ENCODE peak calls at places on chromosome 12, in five cellular contexts. H is substantia nigra, I is breast epithelium, Y is KBM-7, N is astrocyte of the cerebellum. Q is an unnamed sample.

GRCh38 chr12:12983420-12984035 is 16.5 kb downstream of the HEBP1 start:
- DNase-seq in H (no peak), Y (peak), I (no peak), N (peak), Q (peak)

GRCh38 chr12:93970892-93971688 is 177.3 kb upstream of the PLXNC1 start:
- DNase-seq in Y (no peak), N (no peak), H (no peak), I (no peak), Q (no peak)

GRCh38 chr12:90729741-90730140 is 225.2 kb downstream of the CCER1 start:
- DNase-seq in H (no peak), N (no peak), I (no peak), Y (no peak), Q (no peak)

GRCh38 chr12:131832393-131833231 is 4.4 kb downstream of the MMP17 start:
- DNase-seq in N (no peak), H (no peak), I (peak), Y (no peak), Q (no peak)

GRCh38 chr12:122836027-122836921 is 1.0 kb downstream of the HIP1R start:
- DNase-seq in H (peak), Y (peak), N (no peak), I (no peak), Q (peak)

GRCh38 chr12:25001311-25001710 is 52.4 kb upstream of the BCAT1 start:
- DNase-seq in N (no peak), H (no peak), Y (no peak), I (no peak), Q (no peak)

GRCh38 chr12:3662516-3662915 is 90.4 kb downstream of the CRACR2A start:
- DNase-seq in Y (no peak), H (no peak), N (no peak), I (no peak), Q (peak)

GRCh38 chr12:131101703-131102492 is 148.2 kb downstream of the ADGRD1 start:
- DNase-seq in N (no peak), Y (no peak), H (no peak), I (peak), Q (peak)

GRCh38 chr12:62711626-62712305 is 223.2 kb downstream of the PPM1H start:
- DNase-seq in Y (no peak), I (no peak), N (peak), H (no peak), Q (no peak)

GRCh38 chr12:111546758-111547383 is 52.2 kb downstream of the ATXN2 start:
- DNase-seq in N (no peak), H (no peak), I (no peak), Y (no peak), Q (no peak)

GRCh38 chr12:3150308-3150670 is 73.1 kb downstream of the TSPAN9 start:
- DNase-seq in H (no peak), N (no peak), I (no peak), Y (no peak), Q (no peak)

GRCh38 chr12:69466867-69467266 is 3.3 kb upstream of the FRS2 start:
- DNase-seq in I (no peak), Y (no peak), N (no peak), H (no peak), Q (no peak)

GRCh38 chr12:93563807-93564538 is 8.5 kb upstream of the SOCS2 start:
- DNase-seq in N (no peak), H (no peak), I (peak), Y (no peak), Q (peak)

GRCh38 chr12:82470906-82471512 is 112.7 kb downstream of the METTL25 start:
- DNase-seq in Y (no peak), N (no peak), I (no peak), H (no peak), Q (no peak)

GRCh38 chr12:1246637-1247036 is 255.6 kb downstream of the ERC1 start:
- DNase-seq in I (no peak), H (no peak), N (no peak), Y (no peak), Q (no peak)

GRCh38 chr12:48157889-48158370 is 615 bp upstream of the ASB8 start:
- DNase-seq in H (no peak), N (no peak), I (no peak), Y (no peak), Q (peak)

GRCh38 chr12:105270671-105271255 is 34.8 kb upstream of the APPL2 start:
- DNase-seq in N (no peak), H (no peak), I (no peak), Y (no peak), Q (no peak)

GRCh38 chr12:124742111-124742510 is 121.6 kb downstream of the SCARB1 start:
- DNase-seq in H (no peak), I (peak), N (no peak), Y (no peak), Q (no peak)

GRCh38 chr12:4106617-4107016 is 166.9 kb upstream of the CCND2 start:
- DNase-seq in I (no peak), N (no peak), H (no peak), Y (no peak), Q (no peak)

GRCh38 chr12:106900554-106900953 is 55.2 kb upstream of the TMEM263 start:
- DNase-seq in I (no peak), Y (no peak), N (no peak), H (no peak), Q (no peak)

GRCh38 chr12:127991408-127991940 is 275.5 kb upstream of the TMEM132C start:
- DNase-seq in N (no peak), I (no peak), Y (no peak), H (no peak), Q (no peak)

GRCh38 chr12:80332827-80333226 is 111.2 kb upstream of the PTPRQ start:
- DNase-seq in I (no peak), H (no peak), N (no peak), Y (no peak), Q (no peak)

GRCh38 chr12:42705863-42706262 is 116.3 kb upstream of the PRICKLE1 start:
- DNase-seq in I (no peak), H (peak), N (peak), Y (no peak), Q (no peak)

GRCh38 chr12:69563166-69563762 is 22.0 kb upstream of the CCT2 start:
- DNase-seq in N (no peak), Y (no peak), I (no peak), H (no peak), Q (no peak)

GRCh38 chr12:114952573-114953196 is 268.7 kb upstream of the TBX3 start:
- DNase-seq in I (no peak), H (no peak), Y (no peak), N (peak), Q (no peak)

GRCh38 chr12:19778111-19778688 is 338.9 kb downstream of the AEBP2 start:
- DNase-seq in Y (no peak), H (no peak), N (peak), I (no peak), Q (no peak)

GRCh38 chr12:6097384-6097783 is 27.1 kb downstream of the VWF start:
- DNase-seq in Y (no peak), N (no peak), H (no peak), I (peak), Q (no peak)

GRCh38 chr12:52566847-52567291 is 6.8 kb downstream of the KRT74 start:
- DNase-seq in N (no peak), I (no peak), Y (no peak), H (no peak), Q (no peak)

GRCh38 chr12:82833461-82833860 is 146.8 kb downstream of the TMTC2 start:
- DNase-seq in N (no peak), H (no peak), Y (no peak), I (no peak), Q (no peak)

GRCh38 chr12:67991158-67991557 is 1.9 kb downstream of the IFNG-AS1 start:
- DNase-seq in I (no peak), Y (no peak), H (no peak), N (no peak), Q (no peak)

GRCh38 chr12:104529130-104529874 is 72.6 kb downstream of the CHST11 start:
- DNase-seq in I (no peak), N (no peak), Y (no peak), H (no peak), Q (no peak)

GRCh38 chr12:29762637-29763300 is 21.0 kb downstream of the TMTC1 start:
- DNase-seq in I (no peak), Y (no peak), H (peak), N (no peak), Q (no peak)